ENCODE peak calls at places on chromosomes 13 and 19, in four cellular contexts. One of them, this sample, is unnamed.

GRCh38 chr19:19137556-19138109 is 645 bp downstream of the TMEM161A start:
- DNase-seq in Calu3: no peak
- DNase-seq in nephron progenitor cell: no peak
- DNase-seq in uterus: peak; percentile 26
- DNase-seq in this sample: no peak

GRCh38 chr19:7534531-7534980 is 961 bp upstream of the PNPLA6 start:
- DNase-seq in Calu3: peak; percentile 32
- DNase-seq in uterus: peak; percentile 71
- DNase-seq in nephron progenitor cell: peak; percentile 58
- DNase-seq in this sample: peak; percentile 60

GRCh38 chr13:20398459-20398858 is 127.2 kb downstream of the CRYL1 start:
- DNase-seq in uterus: no peak
- DNase-seq in nephron progenitor cell: no peak
- DNase-seq in Calu3: no peak
- DNase-seq in this sample: no peak

GRCh38 chr13:40247845-40248244 is 418.6 kb downstream of the FOXO1 start:
- DNase-seq in Calu3: no peak
- DNase-seq in nephron progenitor cell: no peak
- DNase-seq in uterus: no peak
- DNase-seq in this sample: no peak

GRCh38 chr13:57632276-57633140 is 964 bp downstream of the PCDH17 start:
- DNase-seq in nephron progenitor cell: peak; percentile 43
- DNase-seq in uterus: no peak
- DNase-seq in Calu3: no peak
- DNase-seq in this sample: no peak

GRCh38 chr19:991174-991931 is 7.2 kb downstream of the WDR18 start:
- DNase-seq in Calu3: peak; percentile 18
- DNase-seq in nephron progenitor cell: peak; percentile 69
- DNase-seq in uterus: peak; percentile 23
- DNase-seq in this sample: peak; percentile 87

GRCh38 chr13:98050041-98050466 is 92.8 kb upstream of the FARP1 start:
- DNase-seq in nephron progenitor cell: no peak
- DNase-seq in Calu3: peak; percentile 24
- DNase-seq in uterus: no peak
- DNase-seq in this sample: no peak

GRCh38 chr19:50779504-50780457 is 9.5 kb downstream of the GPR32 start:
- DNase-seq in uterus: no peak
- DNase-seq in nephron progenitor cell: no peak
- DNase-seq in Calu3: no peak
- DNase-seq in this sample: no peak

GRCh38 chr19:46733693-46734240 is 12.1 kb upstream of the FKRP start:
- DNase-seq in nephron progenitor cell: no peak
- DNase-seq in Calu3: no peak
- DNase-seq in uterus: no peak
- DNase-seq in this sample: no peak

GRCh38 chr19:55370305-55370988 is at the start of gene IL11:
- DNase-seq in Calu3: no peak
- DNase-seq in uterus: no peak
- DNase-seq in nephron progenitor cell: no peak
- DNase-seq in this sample: no peak

GRCh38 chr13:44125943-44126469 is 246.3 kb downstream of the LACC1 start:
- DNase-seq in nephron progenitor cell: no peak
- DNase-seq in uterus: no peak
- DNase-seq in Calu3: no peak
- DNase-seq in this sample: no peak

GRCh38 chr19:51354742-51355148 is 11.4 kb downstream of the ETFB start:
- DNase-seq in nephron progenitor cell: peak; percentile 71
- DNase-seq in uterus: no peak
- DNase-seq in Calu3: no peak
- DNase-seq in this sample: no peak

GRCh38 chr19:3098141-3098514 is 4.0 kb downstream of the GNA11 start:
- DNase-seq in Calu3: no peak
- DNase-seq in uterus: no peak
- DNase-seq in nephron progenitor cell: no peak
- DNase-seq in this sample: no peak

GRCh38 chr13:89066868-89067466 is 1395.8 kb downstream of the SLITRK5 start:
- DNase-seq in uterus: no peak
- DNase-seq in Calu3: no peak
- DNase-seq in nephron progenitor cell: peak; percentile 37
- DNase-seq in this sample: peak; percentile 67